ENCODE peak calls at places on chromosomes 1 and 21, in eight cellular contexts. D is glutamatergic neuron; C is GM10248; H is cortex of kidney; K is stimulated activated CD8-positive, alpha-beta memory T cell treated with anti-CD3 and anti-CD28 coated beads, Interleukin-2, amount 100 ng/mL, for 48 hours; Z is H9; I is GM23248; O is H54. N is an unnamed sample.

GRCh38 chr21:34192646-34193285 is 119.4 kb downstream of the MRPS6 start:
- DNase-seq in D (no peak), C (peak), H (no peak), O (no peak), Z (no peak), K (no peak), I (no peak), N (no peak)

GRCh38 chr1:171742577-171742922 is 685 bp upstream of the VAMP4 start:
- DNase-seq in K (no peak), H (no peak), C (no peak), I (peak), D (peak), Z (peak), O (peak), N (no peak)

GRCh38 chr1:150615346-150616201 is 13.8 kb downstream of the ENSA start:
- DNase-seq in K (no peak), Z (no peak), D (no peak), I (no peak), H (no peak), C (no peak), O (no peak), N (no peak)

GRCh38 chr1:27122652-27123051 is 32.3 kb downstream of the SLC9A1 start:
- DNase-seq in I (peak), Z (no peak), O (peak), H (no peak), C (no peak), K (no peak), D (no peak), N (peak)

GRCh38 chr1:108561731-108562326 is 1.9 kb downstream of the EEIG2 start:
- DNase-seq in I (peak), K (peak), D (peak), H (no peak), Z (peak), O (no peak), C (peak), N (no peak)

GRCh38 chr21:42389449-42389835 is 6.4 kb downstream of the TMPRSS3 start:
- DNase-seq in O (no peak), C (no peak), D (peak), K (no peak), Z (peak), H (no peak), I (no peak), N (no peak)

GRCh38 chr1:201302168-201302896 is 19.0 kb downstream of the PKP1 start:
- DNase-seq in H (no peak), Z (no peak), D (no peak), I (peak), K (no peak), O (no peak), C (no peak), N (no peak)

GRCh38 chr1:247286134-247286670 is 30.3 kb downstream of the VN1R5 start:
- DNase-seq in I (no peak), O (no peak), H (no peak), Z (no peak), C (no peak), D (no peak), K (no peak), N (no peak)